ENCODE peak calls at places on chromosome 17, in nine cellular contexts. One of them, this sample, is unnamed.

GRCh38 chr17:73469311-73469710 is 157.5 kb upstream of the CDC42EP4 start:
- DNase-seq in lower leg skin: no peak
- DNase-seq in stimulated activated CD4-positive, alpha-beta T cell treated with anti-CD3 and anti-CD28 coated beads, Interleukin-4, amount 100 ng/mL, for 48 hours: no peak
- DNase-seq in myocyte: no peak
- DNase-seq in NCI-H1048: no peak
- DNase-seq in NCI-H510A treated with DMSO at 0.1 percent for 48 hours: no peak
- DNase-seq in Right ventricle myocardium superior: no peak
- DNase-seq in RPMI7951: no peak
- DNase-seq in C1 segment of cervical spinal cord: no peak
- DNase-seq in this sample: no peak

GRCh38 chr17:32927201-32927723 is 691 bp upstream of the TMEM98 start:
- DNase-seq in lower leg skin: peak
- DNase-seq in stimulated activated CD4-positive, alpha-beta T cell treated with anti-CD3 and anti-CD28 coated beads, Interleukin-4, amount 100 ng/mL, for 48 hours: no peak
- DNase-seq in myocyte: no peak
- DNase-seq in NCI-H1048: no peak
- DNase-seq in NCI-H510A treated with DMSO at 0.1 percent for 48 hours: no peak
- DNase-seq in Right ventricle myocardium superior: no peak
- DNase-seq in RPMI7951: no peak
- DNase-seq in C1 segment of cervical spinal cord: peak
- DNase-seq in this sample: peak

GRCh38 chr17:66494023-66494803 is 191.8 kb downstream of the PRKCA start:
- DNase-seq in lower leg skin: no peak
- DNase-seq in stimulated activated CD4-positive, alpha-beta T cell treated with anti-CD3 and anti-CD28 coated beads, Interleukin-4, amount 100 ng/mL, for 48 hours: no peak
- DNase-seq in myocyte: peak
- DNase-seq in NCI-H1048: no peak
- DNase-seq in NCI-H510A treated with DMSO at 0.1 percent for 48 hours: no peak
- DNase-seq in Right ventricle myocardium superior: no peak
- DNase-seq in RPMI7951: peak
- DNase-seq in C1 segment of cervical spinal cord: no peak
- DNase-seq in this sample: peak

GRCh38 chr17:21218101-21218500 is 4.1 kb upstream of the TMEM11 start:
- DNase-seq in lower leg skin: no peak
- DNase-seq in stimulated activated CD4-positive, alpha-beta T cell treated with anti-CD3 and anti-CD28 coated beads, Interleukin-4, amount 100 ng/mL, for 48 hours: peak
- DNase-seq in myocyte: peak
- DNase-seq in NCI-H1048: no peak
- DNase-seq in NCI-H510A treated with DMSO at 0.1 percent for 48 hours: no peak
- DNase-seq in Right ventricle myocardium superior: no peak
- DNase-seq in RPMI7951: no peak
- DNase-seq in C1 segment of cervical spinal cord: no peak
- DNase-seq in this sample: no peak

GRCh38 chr17:13350466-13350865 is 251.3 kb downstream of the HS3ST3A1 start:
- DNase-seq in lower leg skin: no peak
- DNase-seq in stimulated activated CD4-positive, alpha-beta T cell treated with anti-CD3 and anti-CD28 coated beads, Interleukin-4, amount 100 ng/mL, for 48 hours: no peak
- DNase-seq in myocyte: peak
- DNase-seq in NCI-H1048: no peak
- DNase-seq in NCI-H510A treated with DMSO at 0.1 percent for 48 hours: no peak
- DNase-seq in Right ventricle myocardium superior: no peak
- DNase-seq in RPMI7951: no peak
- DNase-seq in C1 segment of cervical spinal cord: no peak
- DNase-seq in this sample: no peak

GRCh38 chr17:58666858-58667267 is 25.0 kb downstream of the TEX14 start:
- DNase-seq in lower leg skin: peak
- DNase-seq in stimulated activated CD4-positive, alpha-beta T cell treated with anti-CD3 and anti-CD28 coated beads, Interleukin-4, amount 100 ng/mL, for 48 hours: peak
- DNase-seq in myocyte: no peak
- DNase-seq in NCI-H1048: no peak
- DNase-seq in NCI-H510A treated with DMSO at 0.1 percent for 48 hours: peak
- DNase-seq in Right ventricle myocardium superior: peak
- DNase-seq in RPMI7951: peak
- DNase-seq in C1 segment of cervical spinal cord: peak
- DNase-seq in this sample: peak

GRCh38 chr17:59377410-59377809 is 46.0 kb downstream of the YPEL2 start:
- DNase-seq in lower leg skin: no peak
- DNase-seq in stimulated activated CD4-positive, alpha-beta T cell treated with anti-CD3 and anti-CD28 coated beads, Interleukin-4, amount 100 ng/mL, for 48 hours: no peak
- DNase-seq in myocyte: peak
- DNase-seq in NCI-H1048: no peak
- DNase-seq in NCI-H510A treated with DMSO at 0.1 percent for 48 hours: peak
- DNase-seq in Right ventricle myocardium superior: no peak
- DNase-seq in RPMI7951: peak
- DNase-seq in C1 segment of cervical spinal cord: no peak
- DNase-seq in this sample: peak

GRCh38 chr17:72697602-72698146 is 394.8 kb downstream of the SLC39A11 start:
- DNase-seq in lower leg skin: no peak
- DNase-seq in stimulated activated CD4-positive, alpha-beta T cell treated with anti-CD3 and anti-CD28 coated beads, Interleukin-4, amount 100 ng/mL, for 48 hours: no peak
- DNase-seq in myocyte: no peak
- DNase-seq in NCI-H1048: peak
- DNase-seq in NCI-H510A treated with DMSO at 0.1 percent for 48 hours: no peak
- DNase-seq in Right ventricle myocardium superior: no peak
- DNase-seq in RPMI7951: peak
- DNase-seq in C1 segment of cervical spinal cord: peak
- DNase-seq in this sample: no peak

GRCh38 chr17:7613769-7614421 is 802 bp downstream of the FXR2 start:
- DNase-seq in lower leg skin: no peak
- DNase-seq in stimulated activated CD4-positive, alpha-beta T cell treated with anti-CD3 and anti-CD28 coated beads, Interleukin-4, amount 100 ng/mL, for 48 hours: no peak
- DNase-seq in myocyte: peak
- DNase-seq in NCI-H1048: no peak
- DNase-seq in NCI-H510A treated with DMSO at 0.1 percent for 48 hours: peak
- DNase-seq in Right ventricle myocardium superior: no peak
- DNase-seq in RPMI7951: peak
- DNase-seq in C1 segment of cervical spinal cord: no peak
- DNase-seq in this sample: peak

GRCh38 chr17:73325527-73325842 is 13.7 kb upstream of the CDC42EP4 start:
- DNase-seq in lower leg skin: no peak
- DNase-seq in stimulated activated CD4-positive, alpha-beta T cell treated with anti-CD3 and anti-CD28 coated beads, Interleukin-4, amount 100 ng/mL, for 48 hours: no peak
- DNase-seq in myocyte: no peak
- DNase-seq in NCI-H1048: no peak
- DNase-seq in NCI-H510A treated with DMSO at 0.1 percent for 48 hours: no peak
- DNase-seq in Right ventricle myocardium superior: peak
- DNase-seq in RPMI7951: peak
- DNase-seq in C1 segment of cervical spinal cord: no peak
- DNase-seq in this sample: peak

GRCh38 chr17:79974786-79975497 is 60.7 kb downstream of the TBC1D16 start:
- DNase-seq in lower leg skin: peak
- DNase-seq in stimulated activated CD4-positive, alpha-beta T cell treated with anti-CD3 and anti-CD28 coated beads, Interleukin-4, amount 100 ng/mL, for 48 hours: no peak
- DNase-seq in myocyte: no peak
- DNase-seq in NCI-H1048: no peak
- DNase-seq in NCI-H510A treated with DMSO at 0.1 percent for 48 hours: no peak
- DNase-seq in Right ventricle myocardium superior: no peak
- DNase-seq in RPMI7951: no peak
- DNase-seq in C1 segment of cervical spinal cord: no peak
- DNase-seq in this sample: no peak

GRCh38 chr17:29180051-29180787 is at the start of gene MYO18A:
- DNase-seq in lower leg skin: peak
- DNase-seq in stimulated activated CD4-positive, alpha-beta T cell treated with anti-CD3 and anti-CD28 coated beads, Interleukin-4, amount 100 ng/mL, for 48 hours: peak
- DNase-seq in myocyte: peak
- DNase-seq in NCI-H1048: no peak
- DNase-seq in NCI-H510A treated with DMSO at 0.1 percent for 48 hours: peak
- DNase-seq in Right ventricle myocardium superior: peak
- DNase-seq in RPMI7951: peak
- DNase-seq in C1 segment of cervical spinal cord: peak
- DNase-seq in this sample: peak

GRCh38 chr17:49388290-49388640 is 26.2 kb upstream of the ZNF652 start:
- DNase-seq in lower leg skin: no peak
- DNase-seq in stimulated activated CD4-positive, alpha-beta T cell treated with anti-CD3 and anti-CD28 coated beads, Interleukin-4, amount 100 ng/mL, for 48 hours: no peak
- DNase-seq in myocyte: no peak
- DNase-seq in NCI-H1048: no peak
- DNase-seq in NCI-H510A treated with DMSO at 0.1 percent for 48 hours: no peak
- DNase-seq in Right ventricle myocardium superior: no peak
- DNase-seq in RPMI7951: no peak
- DNase-seq in C1 segment of cervical spinal cord: no peak
- DNase-seq in this sample: no peak

GRCh38 chr17:81136366-81136765 is 28.9 kb upstream of the PVALEF start:
- DNase-seq in lower leg skin: no peak
- DNase-seq in stimulated activated CD4-positive, alpha-beta T cell treated with anti-CD3 and anti-CD28 coated beads, Interleukin-4, amount 100 ng/mL, for 48 hours: no peak
- DNase-seq in myocyte: no peak
- DNase-seq in NCI-H1048: no peak
- DNase-seq in NCI-H510A treated with DMSO at 0.1 percent for 48 hours: no peak
- DNase-seq in Right ventricle myocardium superior: no peak
- DNase-seq in RPMI7951: no peak
- DNase-seq in C1 segment of cervical spinal cord: no peak
- DNase-seq in this sample: no peak

GRCh38 chr17:35046740-35047283 is 16.7 kb downstream of the RFFL start:
- DNase-seq in lower leg skin: no peak
- DNase-seq in stimulated activated CD4-positive, alpha-beta T cell treated with anti-CD3 and anti-CD28 coated beads, Interleukin-4, amount 100 ng/mL, for 48 hours: peak
- DNase-seq in myocyte: peak
- DNase-seq in NCI-H1048: no peak
- DNase-seq in NCI-H510A treated with DMSO at 0.1 percent for 48 hours: no peak
- DNase-seq in Right ventricle myocardium superior: no peak
- DNase-seq in RPMI7951: peak
- DNase-seq in C1 segment of cervical spinal cord: no peak
- DNase-seq in this sample: no peak

GRCh38 chr17:8830141-8830540 is 31.0 kb upstream of the MFSD6L start:
- DNase-seq in lower leg skin: peak
- DNase-seq in stimulated activated CD4-positive, alpha-beta T cell treated with anti-CD3 and anti-CD28 coated beads, Interleukin-4, amount 100 ng/mL, for 48 hours: no peak
- DNase-seq in myocyte: no peak
- DNase-seq in NCI-H1048: no peak
- DNase-seq in NCI-H510A treated with DMSO at 0.1 percent for 48 hours: no peak
- DNase-seq in Right ventricle myocardium superior: no peak
- DNase-seq in RPMI7951: no peak
- DNase-seq in C1 segment of cervical spinal cord: no peak
- DNase-seq in this sample: no peak

GRCh38 chr17:76772842-76773521 is 35.1 kb downstream of the MFSD11 start:
- DNase-seq in lower leg skin: no peak
- DNase-seq in stimulated activated CD4-positive, alpha-beta T cell treated with anti-CD3 and anti-CD28 coated beads, Interleukin-4, amount 100 ng/mL, for 48 hours: no peak
- DNase-seq in myocyte: peak
- DNase-seq in NCI-H1048: no peak
- DNase-seq in NCI-H510A treated with DMSO at 0.1 percent for 48 hours: no peak
- DNase-seq in Right ventricle myocardium superior: no peak
- DNase-seq in RPMI7951: peak
- DNase-seq in C1 segment of cervical spinal cord: no peak
- DNase-seq in this sample: peak

GRCh38 chr17:16491703-16492612 is at the start of gene LRRC75A:
- DNase-seq in lower leg skin: no peak
- DNase-seq in stimulated activated CD4-positive, alpha-beta T cell treated with anti-CD3 and anti-CD28 coated beads, Interleukin-4, amount 100 ng/mL, for 48 hours: peak
- DNase-seq in myocyte: peak
- DNase-seq in NCI-H1048: peak
- DNase-seq in NCI-H510A treated with DMSO at 0.1 percent for 48 hours: peak
- DNase-seq in Right ventricle myocardium superior: peak
- DNase-seq in RPMI7951: peak
- DNase-seq in C1 segment of cervical spinal cord: peak
- DNase-seq in this sample: peak

GRCh38 chr17:33039874-33040273 is 48.2 kb downstream of the SPACA3 start:
- DNase-seq in lower leg skin: peak
- DNase-seq in stimulated activated CD4-positive, alpha-beta T cell treated with anti-CD3 and anti-CD28 coated beads, Interleukin-4, amount 100 ng/mL, for 48 hours: no peak
- DNase-seq in myocyte: no peak
- DNase-seq in NCI-H1048: no peak
- DNase-seq in NCI-H510A treated with DMSO at 0.1 percent for 48 hours: no peak
- DNase-seq in Right ventricle myocardium superior: no peak
- DNase-seq in RPMI7951: peak
- DNase-seq in C1 segment of cervical spinal cord: no peak
- DNase-seq in this sample: peak

GRCh38 chr17:1055751-1056645 is 59.1 kb downstream of the TIMM22 start:
- DNase-seq in lower leg skin: peak
- DNase-seq in stimulated activated CD4-positive, alpha-beta T cell treated with anti-CD3 and anti-CD28 coated beads, Interleukin-4, amount 100 ng/mL, for 48 hours: peak
- DNase-seq in myocyte: peak
- DNase-seq in NCI-H1048: no peak
- DNase-seq in NCI-H510A treated with DMSO at 0.1 percent for 48 hours: no peak
- DNase-seq in Right ventricle myocardium superior: peak
- DNase-seq in RPMI7951: peak
- DNase-seq in C1 segment of cervical spinal cord: peak
- DNase-seq in this sample: peak

GRCh38 chr17:16473286-16474011 is 18.5 kb downstream of the LRRC75A start:
- DNase-seq in lower leg skin: no peak
- DNase-seq in stimulated activated CD4-positive, alpha-beta T cell treated with anti-CD3 and anti-CD28 coated beads, Interleukin-4, amount 100 ng/mL, for 48 hours: no peak
- DNase-seq in myocyte: no peak
- DNase-seq in NCI-H1048: no peak
- DNase-seq in NCI-H510A treated with DMSO at 0.1 percent for 48 hours: no peak
- DNase-seq in Right ventricle myocardium superior: no peak
- DNase-seq in RPMI7951: no peak
- DNase-seq in C1 segment of cervical spinal cord: no peak
- DNase-seq in this sample: no peak

GRCh38 chr17:17120294-17120693 is 78.0 kb downstream of the MPRIP start:
- DNase-seq in lower leg skin: no peak
- DNase-seq in stimulated activated CD4-positive, alpha-beta T cell treated with anti-CD3 and anti-CD28 coated beads, Interleukin-4, amount 100 ng/mL, for 48 hours: no peak
- DNase-seq in myocyte: no peak
- DNase-seq in NCI-H1048: no peak
- DNase-seq in NCI-H510A treated with DMSO at 0.1 percent for 48 hours: no peak
- DNase-seq in Right ventricle myocardium superior: no peak
- DNase-seq in RPMI7951: no peak
- DNase-seq in C1 segment of cervical spinal cord: no peak
- DNase-seq in this sample: no peak

GRCh38 chr17:61240851-61241468 is 158.7 kb upstream of the TBX2 start:
- DNase-seq in lower leg skin: no peak
- DNase-seq in stimulated activated CD4-positive, alpha-beta T cell treated with anti-CD3 and anti-CD28 coated beads, Interleukin-4, amount 100 ng/mL, for 48 hours: no peak
- DNase-seq in myocyte: no peak
- DNase-seq in NCI-H1048: no peak
- DNase-seq in NCI-H510A treated with DMSO at 0.1 percent for 48 hours: no peak
- DNase-seq in Right ventricle myocardium superior: no peak
- DNase-seq in RPMI7951: no peak
- DNase-seq in C1 segment of cervical spinal cord: no peak
- DNase-seq in this sample: no peak

GRCh38 chr17:76527430-76528111 is 9.9 kb downstream of the CYGB start:
- DNase-seq in lower leg skin: no peak
- DNase-seq in stimulated activated CD4-positive, alpha-beta T cell treated with anti-CD3 and anti-CD28 coated beads, Interleukin-4, amount 100 ng/mL, for 48 hours: no peak
- DNase-seq in myocyte: peak
- DNase-seq in NCI-H1048: no peak
- DNase-seq in NCI-H510A treated with DMSO at 0.1 percent for 48 hours: no peak
- DNase-seq in Right ventricle myocardium superior: peak
- DNase-seq in RPMI7951: peak
- DNase-seq in C1 segment of cervical spinal cord: no peak
- DNase-seq in this sample: peak

GRCh38 chr17:37746617-37747016 is 1.8 kb upstream of the HNF1B start:
- DNase-seq in lower leg skin: no peak
- DNase-seq in stimulated activated CD4-positive, alpha-beta T cell treated with anti-CD3 and anti-CD28 coated beads, Interleukin-4, amount 100 ng/mL, for 48 hours: no peak
- DNase-seq in myocyte: no peak
- DNase-seq in NCI-H1048: no peak
- DNase-seq in NCI-H510A treated with DMSO at 0.1 percent for 48 hours: no peak
- DNase-seq in Right ventricle myocardium superior: no peak
- DNase-seq in RPMI7951: no peak
- DNase-seq in C1 segment of cervical spinal cord: no peak
- DNase-seq in this sample: no peak

GRCh38 chr17:78781339-78782304 is at the start of gene CYTH1:
- DNase-seq in lower leg skin: peak
- DNase-seq in stimulated activated CD4-positive, alpha-beta T cell treated with anti-CD3 and anti-CD28 coated beads, Interleukin-4, amount 100 ng/mL, for 48 hours: no peak
- DNase-seq in myocyte: peak
- DNase-seq in NCI-H1048: no peak
- DNase-seq in NCI-H510A treated with DMSO at 0.1 percent for 48 hours: peak
- DNase-seq in Right ventricle myocardium superior: peak
- DNase-seq in RPMI7951: peak
- DNase-seq in C1 segment of cervical spinal cord: peak
- DNase-seq in this sample: peak

GRCh38 chr17:7042507-7043194 is 1.2 kb downstream of the SLC16A11 start:
- DNase-seq in lower leg skin: no peak
- DNase-seq in stimulated activated CD4-positive, alpha-beta T cell treated with anti-CD3 and anti-CD28 coated beads, Interleukin-4, amount 100 ng/mL, for 48 hours: no peak
- DNase-seq in myocyte: no peak
- DNase-seq in NCI-H1048: no peak
- DNase-seq in NCI-H510A treated with DMSO at 0.1 percent for 48 hours: no peak
- DNase-seq in Right ventricle myocardium superior: peak
- DNase-seq in RPMI7951: no peak
- DNase-seq in C1 segment of cervical spinal cord: peak
- DNase-seq in this sample: no peak

GRCh38 chr17:27939489-27940465 is 46.6 kb upstream of the LYRM9 start:
- DNase-seq in lower leg skin: no peak
- DNase-seq in stimulated activated CD4-positive, alpha-beta T cell treated with anti-CD3 and anti-CD28 coated beads, Interleukin-4, amount 100 ng/mL, for 48 hours: no peak
- DNase-seq in myocyte: no peak
- DNase-seq in NCI-H1048: no peak
- DNase-seq in NCI-H510A treated with DMSO at 0.1 percent for 48 hours: no peak
- DNase-seq in Right ventricle myocardium superior: no peak
- DNase-seq in RPMI7951: no peak
- DNase-seq in C1 segment of cervical spinal cord: no peak
- DNase-seq in this sample: no peak

GRCh38 chr17:63516910-63517824 is 6.0 kb upstream of the KCNH6 start:
- DNase-seq in lower leg skin: no peak
- DNase-seq in stimulated activated CD4-positive, alpha-beta T cell treated with anti-CD3 and anti-CD28 coated beads, Interleukin-4, amount 100 ng/mL, for 48 hours: peak
- DNase-seq in myocyte: peak
- DNase-seq in NCI-H1048: no peak
- DNase-seq in NCI-H510A treated with DMSO at 0.1 percent for 48 hours: no peak
- DNase-seq in Right ventricle myocardium superior: no peak
- DNase-seq in RPMI7951: peak
- DNase-seq in C1 segment of cervical spinal cord: no peak
- DNase-seq in this sample: peak

GRCh38 chr17:75950850-75951554 is 10.2 kb upstream of the FBF1 start:
- DNase-seq in lower leg skin: no peak
- DNase-seq in stimulated activated CD4-positive, alpha-beta T cell treated with anti-CD3 and anti-CD28 coated beads, Interleukin-4, amount 100 ng/mL, for 48 hours: no peak
- DNase-seq in myocyte: peak
- DNase-seq in NCI-H1048: no peak
- DNase-seq in NCI-H510A treated with DMSO at 0.1 percent for 48 hours: no peak
- DNase-seq in Right ventricle myocardium superior: no peak
- DNase-seq in RPMI7951: no peak
- DNase-seq in C1 segment of cervical spinal cord: no peak
- DNase-seq in this sample: peak

GRCh38 chr17:29549169-29549935 is 17.5 kb downstream of the ABHD15 start:
- DNase-seq in lower leg skin: no peak
- DNase-seq in stimulated activated CD4-positive, alpha-beta T cell treated with anti-CD3 and anti-CD28 coated beads, Interleukin-4, amount 100 ng/mL, for 48 hours: no peak
- DNase-seq in myocyte: peak
- DNase-seq in NCI-H1048: no peak
- DNase-seq in NCI-H510A treated with DMSO at 0.1 percent for 48 hours: no peak
- DNase-seq in Right ventricle myocardium superior: no peak
- DNase-seq in RPMI7951: peak
- DNase-seq in C1 segment of cervical spinal cord: no peak
- DNase-seq in this sample: peak